ENCODE peak calls at places on chromosomes 16 and 17, in eight cellular contexts. P is BJ, S is thyroid gland, K is HL-60, F is heart left ventricle, T is WERI-Rb-1, D is A549, M is body of pancreas. R is an unnamed sample.

GRCh38 chr16:7182510-7183109 is 150.0 kb upstream of the RBFOX1 start:
- DNase-seq in P (no peak), S (no peak), K (no peak), F (no peak), T (no peak), D (no peak), M (no peak), R (peak; percentile 4)

GRCh38 chr17:12438813-12439586 is 226.7 kb upstream of the MYOCD start:
- DNase-seq in P (no peak), S (peak; percentile 35), K (no peak), F (no peak), T (no peak), D (no peak), M (no peak), R (no peak)

GRCh38 chr17:73814070-73814469 is 169.8 kb upstream of the SDK2 start:
- DNase-seq in P (no peak), S (no peak), K (no peak), F (no peak), T (no peak), D (no peak), M (no peak), R (no peak)

GRCh38 chr16:31569360-31569717 is 41.6 kb downstream of the AHSP start:
- DNase-seq in P (no peak), S (no peak), K (no peak), F (no peak), T (no peak), D (no peak), M (no peak), R (no peak)

GRCh38 chr17:73455050-73455687 is 143.4 kb upstream of the CDC42EP4 start:
- DNase-seq in P (no peak), S (peak; percentile 57), K (no peak), F (no peak), T (no peak), D (no peak), M (peak; percentile 36), R (peak; percentile 41)

GRCh38 chr16:76464973-76465620 is 187.9 kb downstream of the CNTNAP4 start:
- DNase-seq in P (no peak), S (no peak), K (no peak), F (no peak), T (no peak), D (no peak), M (no peak), R (no peak)

GRCh38 chr17:39688945-39689344 is 1.1 kb upstream of the PGAP3 start:
- DNase-seq in P (no peak), S (no peak), K (no peak), F (no peak), T (no peak), D (no peak), M (no peak), R (no peak)

GRCh38 chr17:82957961-82958491 is 118.2 kb upstream of the ZNF750 start:
- DNase-seq in P (no peak), S (no peak), K (no peak), F (peak; percentile 21), T (peak; percentile 16), D (no peak), M (no peak), R (peak; percentile 45)

GRCh38 chr16:28136751-28137434 is 73.4 kb upstream of the GSG1L start:
- DNase-seq in P (no peak), S (peak; percentile 20), K (no peak), F (no peak), T (no peak), D (no peak), M (no peak), R (no peak)

GRCh38 chr17:58052951-58053715 is 30.1 kb upstream of the DYNLL2 start:
- DNase-seq in P (no peak), S (no peak), K (no peak), F (no peak), T (no peak), D (no peak), M (no peak), R (no peak)

GRCh38 chr17:51045616-51046526 is 74.8 kb downstream of the SPAG9 start:
- DNase-seq in P (no peak), S (no peak), K (no peak), F (no peak), T (no peak), D (no peak), M (no peak), R (no peak)
- H3K4me3 ChIP-seq in P (peak overlapping the region; percentile 1), S (no peak overlapping the region), K (no peak overlapping the region), F (peak overlapping the region; percentile 48), T (peak overlapping the region; percentile 64), D (no peak overlapping the region), M (no peak overlapping the region), R (no peak overlapping the region)

GRCh38 chr17:9269350-9270035 is 248.2 kb downstream of the NTN1 start:
- DNase-seq in P (no peak), S (no peak), K (no peak), F (no peak), T (no peak), D (no peak), M (no peak), R (no peak)

GRCh38 chr17:9266769-9267168 is 245.5 kb downstream of the NTN1 start:
- DNase-seq in P (no peak), S (no peak), K (no peak), F (no peak), T (no peak), D (no peak), M (no peak), R (no peak)

GRCh38 chr17:9270921-9271320 is 249.6 kb downstream of the NTN1 start:
- DNase-seq in P (no peak), S (no peak), K (no peak), F (no peak), T (no peak), D (no peak), M (no peak), R (no peak)

GRCh38 chr17:9268546-9268945 is 247.2 kb downstream of the NTN1 start:
- DNase-seq in P (no peak), S (no peak), K (no peak), F (no peak), T (no peak), D (no peak), M (no peak), R (no peak)

GRCh38 chr17:9266031-9266680 is 244.8 kb downstream of the NTN1 start:
- DNase-seq in P (no peak), S (no peak), K (no peak), F (no peak), T (no peak), D (no peak), M (no peak), R (no peak)
- H3K4me3 ChIP-seq in P (no peak overlapping the region), S (no peak overlapping the region), K (no peak overlapping the region), F (no peak overlapping the region), T (no peak overlapping the region), D (no peak overlapping the region), M (no peak overlapping the region), R (no peak overlapping the region)

GRCh38 chr17:80443916-80444708 is 29.1 kb downstream of the ENDOV start:
- DNase-seq in P (no peak), S (no peak), K (no peak), F (no peak), T (peak; percentile 92), D (no peak), M (no peak), R (no peak)

GRCh38 chr17:80442305-80442659 is 27.3 kb downstream of the ENDOV start:
- DNase-seq in P (no peak), S (no peak), K (no peak), F (no peak), T (no peak), D (no peak), M (no peak), R (no peak)

GRCh38 chr17:80441598-80442304 is 26.8 kb downstream of the ENDOV start:
- DNase-seq in P (no peak), S (no peak), K (no peak), F (no peak), T (no peak), D (no peak), M (no peak), R (no peak)

GRCh38 chr17:80442764-80443163 is 27.8 kb downstream of the ENDOV start:
- DNase-seq in P (no peak), S (no peak), K (no peak), F (no peak), T (no peak), D (no peak), M (no peak), R (no peak)

DNA sequence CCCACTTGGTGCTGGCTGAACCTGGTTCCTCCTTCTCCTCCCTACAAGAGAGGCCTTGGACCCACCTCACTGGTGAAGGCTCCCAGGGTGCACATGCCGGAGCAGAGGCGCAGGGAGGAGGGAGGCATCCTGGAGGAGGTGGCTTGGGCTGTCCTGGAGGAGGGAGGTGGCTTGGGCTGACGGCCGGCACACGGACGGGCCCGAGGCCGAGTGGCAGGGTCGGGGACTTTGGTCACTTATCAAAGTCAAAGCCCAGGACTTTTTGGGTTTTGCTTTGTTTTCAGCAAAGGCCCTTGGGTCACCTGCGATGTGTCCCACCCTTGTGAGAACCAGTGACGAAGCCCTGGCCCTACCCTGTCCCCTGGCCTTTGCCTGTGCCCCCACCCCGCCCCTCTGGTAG is 28.5 kb downstream of the ENDOV start:
- DNase-seq in P (no peak), S (no peak), K (no peak), F (no peak), T (peak; percentile 48), D (no peak), M (no peak), R (no peak)
- H3K4me3 ChIP-seq in P (no peak overlapping the region), S (no peak overlapping the region), K (no peak overlapping the region), F (no peak overlapping the region), T (no peak overlapping the region), D (no peak overlapping the region), M (no peak overlapping the region), R (no peak overlapping the region)

GRCh38 chr17:43366809-43367587 is 31.8 kb upstream of the ARL4D start:
- DNase-seq in P (no peak), S (no peak), K (no peak), F (no peak), T (no peak), D (no peak), M (no peak), R (no peak)

GRCh38 chr17:43368740-43369506 is 29.9 kb upstream of the ARL4D start:
- DNase-seq in P (no peak), S (peak; percentile 87), K (peak; percentile 79), F (peak; percentile 91), T (peak; percentile 96), D (peak; percentile 90), M (peak; percentile 88), R (peak; percentile 89)

GRCh38 chr17:43365356-43365755 is 33.4 kb upstream of the ARL4D start:
- DNase-seq in P (no peak), S (no peak), K (no peak), F (no peak), T (no peak), D (peak; percentile 44), M (no peak), R (no peak)

GRCh38 chr17:43369986-43370385 is 28.8 kb upstream of the ARL4D start:
- DNase-seq in P (no peak), S (no peak), K (no peak), F (no peak), T (no peak), D (no peak), M (no peak), R (no peak)

GRCh38 chr17:43367588-43368242 is 31.1 kb upstream of the ARL4D start:
- DNase-seq in P (peak; percentile 51), S (no peak), K (peak; percentile 68), F (no peak), T (peak; percentile 74), D (peak; percentile 92), M (no peak), R (no peak)
- H3K4me3 ChIP-seq in P (peak overlapping the region; percentile 38), S (no peak overlapping the region), K (no peak overlapping the region), F (peak overlapping the region; percentile 69), T (peak overlapping the region; percentile 67), D (peak overlapping the region; percentile 44), M (no peak overlapping the region), R (peak overlapping the region; percentile 25)

GRCh38 chr16:593807-594206 is 3.9 kb downstream of the RAB40C start:
- DNase-seq in P (no peak), S (no peak), K (no peak), F (peak; percentile 9), T (no peak), D (no peak), M (no peak), R (no peak)
- H3K4me3 ChIP-seq in P (no peak overlapping the region), S (no peak overlapping the region), K (no peak overlapping the region), F (no peak overlapping the region), T (no peak overlapping the region), D (no peak overlapping the region), M (no peak overlapping the region), R (no peak overlapping the region)